ENCODE peak calls at places on chromosome 10, in eight cellular contexts. A is mesenchymal stem cell; F is OCI-LY7; H is fibroblast of lung; Q is effector memory CD4-positive, alpha-beta T cell; C is heart left ventricle; B is heart right ventricle; Z is stomach. L is an unnamed sample. For H3K36me3, the result is how much of the 10 kb centered on the place peaks cover.

GRCh38 chr10:45354261-45354660 is 19.8 kb upstream of the ALOX5 start:
- DNase-seq in A (no peak), F (no peak), H (no peak), Q (no peak), C (no peak), B (no peak), Z (no peak), L (no peak)

GRCh38 chr10:24901686-24902399 is 50.6 kb downstream of the PRTFDC1 start:
- DNase-seq in A (peak), F (no peak), H (peak), Q (no peak), C (peak), B (no peak), Z (peak), L (peak)

GRCh38 chr10:113132651-113133088 is 182.6 kb downstream of the TCF7L2 start:
- DNase-seq in A (peak), F (no peak), H (peak), Q (no peak), C (no peak), B (no peak), Z (no peak), L (no peak)

GRCh38 chr10:114172776-114173555 is 1.0 kb downstream of the CCDC186 start:
- DNase-seq in A (peak), F (no peak), H (no peak), Q (no peak), C (no peak), B (no peak), Z (no peak), L (peak)

GRCh38 chr10:98045785-98046389 is 15.5 kb upstream of the CRTAC1 start:
- DNase-seq in A (peak), F (peak), H (peak), Q (peak), C (peak), B (peak), Z (peak), L (no peak)

GRCh38 chr10:93656155-93656554 is 43.8 kb downstream of the PDE6C start:
- DNase-seq in A (no peak), F (no peak), H (no peak), Q (no peak), C (no peak), B (no peak), Z (no peak), L (peak)

GRCh38 chr10:24350111-24350921 is 141.4 kb downstream of the KIAA1217 start:
- DNase-seq in A (no peak), F (no peak), H (peak), Q (no peak), C (no peak), B (no peak), Z (no peak), L (peak)

GRCh38 chr10:121900443-121901174 is 27.2 kb downstream of the ATE1 start:
- DNase-seq in A (peak), F (peak), H (peak), Q (no peak), C (no peak), B (no peak), Z (no peak), L (peak)

GRCh38 chr10:23643396-23643795 is 204.5 kb downstream of the OTUD1 start:
- DNase-seq in A (peak), F (no peak), H (no peak), Q (no peak), C (peak), B (no peak), Z (no peak), L (no peak)

DNA sequence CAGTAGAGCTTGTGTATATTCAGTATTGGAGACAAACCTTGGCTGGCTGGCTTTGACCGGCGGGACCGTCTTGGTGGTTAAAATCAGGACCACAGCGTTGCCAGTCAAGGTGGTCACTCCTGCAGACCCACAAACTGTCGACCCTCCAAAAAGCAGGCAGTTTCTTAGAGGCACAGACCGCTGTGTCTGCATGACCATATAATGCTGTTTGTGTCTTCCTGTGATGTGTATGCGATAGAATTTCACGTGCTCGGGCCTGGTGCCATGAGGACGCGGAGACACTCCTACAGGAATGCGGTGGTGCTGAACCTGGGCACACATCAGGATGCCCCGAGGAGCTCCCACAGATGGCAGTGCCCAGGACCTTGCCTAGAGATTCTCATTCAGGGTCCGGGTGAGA is 34.8 kb downstream of the BNIP3 start:
- DNase-seq in A (no peak), F (no peak), H (peak), Q (no peak), C (no peak), B (no peak), Z (peak), L (no peak)
- H3K36me3 ChIP-seq in A (under half), F (half or more), H (under half), Q (under half), C (half or more), B (half or more), Z (half or more), L (under half)

GRCh38 chr10:27537812-27538211 is 33.7 kb downstream of the RAB18 start:
- DNase-seq in A (no peak), F (no peak), H (no peak), Q (no peak), C (no peak), B (no peak), Z (no peak), L (no peak)
- H3K36me3 ChIP-seq in A (under half), F (half or more), H (under half), Q (under half), C (half or more), B (half or more), Z (half or more), L (half or more)

DNA sequence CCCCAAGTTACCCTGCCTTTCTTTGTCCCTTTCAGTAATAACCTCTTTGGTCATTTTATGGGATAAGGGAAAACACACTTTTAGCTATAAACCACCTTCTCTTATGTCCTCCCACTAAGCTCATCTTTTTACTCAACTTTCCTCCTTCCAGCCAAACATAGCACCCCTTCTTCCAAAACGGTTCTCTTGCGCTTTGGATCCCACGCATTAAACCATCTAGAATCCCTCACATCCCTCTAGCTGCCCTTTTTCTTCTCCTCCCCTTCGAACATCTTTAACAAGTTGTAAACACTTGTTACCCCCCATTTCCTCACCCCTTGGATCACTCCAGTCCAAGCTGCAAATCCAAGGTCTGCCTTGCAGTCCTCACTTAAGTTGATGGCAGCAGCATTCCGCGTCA is 13.4 kb downstream of the WAPL start:
- DNase-seq in A (no peak), F (no peak), H (no peak), Q (no peak), C (no peak), B (no peak), Z (no peak), L (no peak)
- H3K36me3 ChIP-seq in A (under half), F (half or more), H (under half), Q (under half), C (under half), B (half or more), Z (half or more), L (under half)

DNA sequence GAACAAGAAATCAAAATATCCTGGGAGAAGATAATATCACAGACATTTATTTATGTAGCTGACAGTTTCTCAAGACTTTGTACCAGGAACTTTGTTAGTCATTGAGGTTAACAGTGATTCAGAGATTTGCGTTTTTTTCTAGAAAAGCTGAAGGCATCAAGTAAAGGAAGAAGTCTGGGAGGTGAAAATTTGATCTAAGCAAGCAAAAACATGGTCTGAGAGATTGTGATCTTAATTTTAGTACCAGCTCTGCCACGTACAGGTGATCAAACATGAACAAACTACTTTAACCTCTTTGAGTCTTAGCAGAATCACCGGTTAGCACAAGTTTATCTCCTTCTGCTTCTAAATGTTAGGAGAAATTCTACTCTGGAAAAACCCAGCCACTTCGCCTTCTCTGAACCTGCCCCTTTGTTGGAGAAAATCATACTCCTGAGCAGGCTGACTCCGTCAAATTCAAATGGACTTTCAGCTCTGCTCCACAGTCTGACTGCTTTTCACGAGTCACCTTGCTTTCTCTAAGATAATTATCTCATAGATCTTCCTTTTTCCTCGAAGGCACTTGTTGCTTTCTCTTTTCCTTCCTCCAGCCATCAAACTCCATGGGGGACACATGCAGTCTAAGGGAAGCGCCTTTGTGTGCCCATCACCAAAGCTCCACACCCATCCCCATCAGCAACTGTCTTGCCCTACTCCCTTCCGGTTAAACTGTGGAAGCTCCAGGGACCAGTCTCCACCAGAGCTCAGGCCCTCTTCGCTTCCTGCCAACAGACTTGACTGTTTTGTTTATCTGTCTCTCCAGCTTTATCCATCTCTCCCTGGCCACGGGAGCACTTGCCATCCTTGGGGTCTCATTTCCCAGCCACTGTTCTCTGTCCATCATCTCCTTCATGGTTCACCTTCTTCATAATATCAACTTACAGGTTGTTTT is 86.3 kb downstream of the PRKCQ start:
- DNase-seq in A (no peak), F (no peak), H (peak), Q (no peak), C (no peak), B (no peak), Z (no peak), L (no peak)
- H3K36me3 ChIP-seq in A (under half), F (under half), H (under half), Q (half or more), C (under half), B (under half), Z (under half), L (under half)

DNA sequence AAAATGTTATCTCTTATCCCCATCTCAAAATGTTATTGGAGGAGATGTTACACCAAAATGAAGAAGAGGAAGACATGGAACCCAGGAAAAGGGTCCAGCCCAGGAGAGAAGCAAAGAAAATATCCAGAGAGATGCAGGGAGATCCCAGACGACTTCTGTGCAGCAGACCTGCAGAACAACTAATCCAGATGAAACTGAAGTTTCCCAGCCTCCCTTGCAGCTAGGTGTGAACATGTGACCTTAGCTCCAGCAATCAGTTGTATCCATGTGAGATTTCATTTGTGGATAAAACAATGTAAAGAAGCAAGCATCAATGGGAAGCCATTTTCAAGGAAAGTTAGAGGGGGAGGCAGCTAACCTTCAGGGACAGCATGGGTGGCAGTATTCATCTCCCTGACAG is 55.8 kb upstream of the NANOS1 start:
- DNase-seq in A (no peak), F (no peak), H (no peak), Q (no peak), C (no peak), B (no peak), Z (no peak), L (no peak)
- H3K36me3 ChIP-seq in A (under half), F (under half), H (under half), Q (under half), C (under half), B (under half), Z (under half), L (under half)

GRCh38 chr10:72342911-72343310 is 11.8 kb downstream of the DNAJB12 start:
- DNase-seq in A (no peak), F (no peak), H (no peak), Q (no peak), C (no peak), B (no peak), Z (no peak), L (no peak)
- H3K36me3 ChIP-seq in A (half or more), F (half or more), H (under half), Q (under half), C (half or more), B (half or more), Z (half or more), L (under half)

DNA sequence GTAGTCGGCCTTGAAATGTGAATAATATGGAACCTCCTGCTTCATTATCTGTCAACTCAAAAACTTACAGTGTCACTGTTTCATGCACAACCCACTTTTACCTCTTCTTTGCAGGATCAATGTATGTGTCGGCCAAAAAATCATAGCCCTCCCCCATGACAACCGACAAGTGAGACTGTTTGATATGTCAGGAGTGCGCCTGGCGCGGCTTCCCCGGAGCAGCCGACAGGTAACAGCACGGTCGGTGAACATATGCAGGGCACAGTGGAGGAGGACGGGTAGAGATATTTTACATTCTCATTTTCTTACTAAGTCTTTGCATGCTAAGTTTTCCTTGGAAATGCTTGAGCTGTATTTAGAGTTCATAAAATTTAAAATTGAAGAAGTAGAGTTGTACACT is 68.6 kb downstream of the WDR37 start:
- DNase-seq in A (no peak), F (no peak), H (no peak), Q (no peak), C (peak), B (no peak), Z (no peak), L (no peak)
- H3K36me3 ChIP-seq in A (half or more), F (half or more), H (under half), Q (half or more), C (half or more), B (half or more), Z (half or more), L (half or more)

GRCh38 chr10:87054373-87055295 is 34.5 kb downstream of the FAM25A start:
- DNase-seq in A (peak), F (no peak), H (peak), Q (no peak), C (no peak), B (no peak), Z (no peak), L (peak)

GRCh38 chr10:87053577-87054181 is 33.6 kb downstream of the FAM25A start:
- DNase-seq in A (peak), F (no peak), H (no peak), Q (no peak), C (no peak), B (no peak), Z (no peak), L (no peak)

GRCh38 chr10:87058171-87058570 is 36.5 kb downstream of the GLUD1 start:
- DNase-seq in A (no peak), F (no peak), H (no peak), Q (no peak), C (no peak), B (no peak), Z (no peak), L (no peak)

GRCh38 chr10:87053121-87053520 is 33.0 kb downstream of the FAM25A start:
- DNase-seq in A (no peak), F (no peak), H (no peak), Q (no peak), C (peak), B (no peak), Z (peak), L (no peak)
- H3K36me3 ChIP-seq in A (under half), F (half or more), H (under half), Q (half or more), C (half or more), B (half or more), Z (half or more), L (half or more)

L was measured in osteoblast.